ENCODE peak calls at places on chromosomes 7 and 10, in eight cellular contexts. Q is ELR, Y is LoVo, B is cardiac fibroblast, T is GM04503, R is aorta, L is myocyte, M is stomach. W is an unnamed sample.

GRCh38 chr7:44587843-44588711 is 6.0 kb upstream of the TMED4 start:
- DNase-seq in M (peak; percentile 54), L (peak; percentile 82), R (no peak), B (peak; percentile 82), Q (peak; percentile 79), T (no peak), Y (peak; percentile 58), W (peak; percentile 73)

GRCh38 chr7:99674995-99675742 is 4.6 kb downstream of the CYP3A5 start:
- DNase-seq in Y (no peak), M (no peak), Q (no peak), T (no peak), L (no peak), R (no peak), B (no peak), W (no peak)

GRCh38 chr7:82105463-82105862 is 335.6 kb upstream of the HGF start:
- DNase-seq in Y (peak; percentile 11), Q (peak; percentile 93), R (no peak), M (no peak), T (no peak), L (peak; percentile 6), B (peak; percentile 93), W (peak; percentile 80)

GRCh38 chr10:1526427-1527055 is 210.8 kb downstream of the ADARB2 start:
- DNase-seq in R (no peak), T (no peak), B (no peak), Y (no peak), Q (no peak), M (no peak), L (no peak), W (no peak)

GRCh38 chr7:75861636-75862035 is 17.2 kb upstream of the RHBDD2 start:
- DNase-seq in Q (no peak), R (no peak), Y (no peak), B (peak; percentile 72), T (no peak), L (peak; percentile 58), M (no peak), W (no peak)

GRCh38 chr7:66105263-66105748 is 9.3 kb upstream of the CRCP start:
- DNase-seq in T (no peak), L (no peak), Y (no peak), Q (no peak), M (no peak), B (no peak), R (no peak), W (no peak)

GRCh38 chr7:18663321-18663720 is 167.8 kb downstream of the HDAC9 start:
- DNase-seq in L (no peak), Q (no peak), R (no peak), M (no peak), T (no peak), B (no peak), Y (no peak), W (no peak)

GRCh38 chr10:68989317-68989990 is 851 bp downstream of the KIFBP start:
- DNase-seq in Y (no peak), Q (peak; percentile 39), M (no peak), T (no peak), B (peak; percentile 23), L (no peak), R (no peak), W (peak; percentile 18)

GRCh38 chr10:116913681-116914080 is 64.4 kb downstream of the ENO4 start:
- DNase-seq in Y (no peak), Q (no peak), M (no peak), B (no peak), R (no peak), T (no peak), L (no peak), W (no peak)

GRCh38 chr7:77481615-77482014 is 55.5 kb upstream of the PTPN12 start:
- DNase-seq in Q (no peak), B (no peak), T (no peak), Y (peak; percentile 88), M (no peak), L (no peak), R (no peak), W (no peak)

GRCh38 chr10:78371118-78371517 is 337.5 kb downstream of the RPS24 start:
- DNase-seq in Q (no peak), T (no peak), Y (no peak), L (no peak), M (no peak), B (no peak), R (peak; percentile 50), W (no peak)

GRCh38 chr10:112845145-112845544 is 104.9 kb upstream of the TCF7L2 start:
- DNase-seq in Y (no peak), M (no peak), Q (no peak), T (no peak), R (no peak), L (no peak), B (peak; percentile 2), W (no peak)

GRCh38 chr10:22086730-22087364 is 83.3 kb upstream of the DNAJC1 start:
- DNase-seq in L (peak; percentile 81), Q (peak; percentile 50), Y (no peak), M (peak; percentile 84), T (peak; percentile 39), R (peak; percentile 83), B (peak; percentile 86), W (peak; percentile 54)

GRCh38 chr10:34254596-34254995 is 560.5 kb downstream of the PARD3 start:
- DNase-seq in M (no peak), L (peak; percentile 85), B (peak; percentile 71), Q (peak; percentile 69), Y (peak; percentile 48), R (no peak), T (peak; percentile 12), W (peak; percentile 94)